ENCODE peak calls at places on chromosome 5, in eight cellular contexts. N is prostate gland, U is sigmoid colon, D is Panc1, F is HepG2, C is GM23338, Q is vagina, G is SK-N-SH. A is an unnamed sample.

GRCh38 chr5:80937591-80937990 is 22.6 kb upstream of the RASGRF2 start:
- DNase-seq in N (no peak), U (no peak), C (no peak), Q (no peak), G (no peak), F (no peak), D (no peak), A (no peak)

GRCh38 chr5:145835839-145836222 is 689 bp upstream of the PRELID2 start:
- DNase-seq in D (no peak), U (no peak), Q (no peak), G (peak; percentile 13), C (no peak), F (no peak), N (no peak), A (no peak)

GRCh38 chr5:54455413-54456157 is at the start of gene HSPB3:
- DNase-seq in Q (no peak), N (no peak), F (no peak), U (peak; percentile 74), G (no peak), D (no peak), C (no peak), A (no peak)

GRCh38 chr5:167800405-167800804 is 491.0 kb upstream of the WWC1 start:
- DNase-seq in U (no peak), Q (no peak), C (no peak), G (no peak), F (no peak), D (no peak), N (no peak), A (no peak)

GRCh38 chr5:82159014-82159413 is 119.1 kb downstream of the RPS23 start:
- DNase-seq in U (no peak), G (no peak), F (no peak), D (no peak), N (no peak), Q (no peak), C (no peak), A (no peak)

GRCh38 chr5:142540774-142541466 is 145.0 kb downstream of the FGF1 start:
- DNase-seq in N (no peak), U (peak; percentile 86), D (no peak), C (no peak), G (no peak), Q (no peak), F (no peak), A (no peak)

GRCh38 chr5:75457691-75458090 is 53.7 kb downstream of the CERT1 start:
- DNase-seq in G (no peak), D (no peak), F (no peak), U (no peak), Q (no peak), N (peak; percentile 45), C (no peak), A (peak; percentile 66)

GRCh38 chr5:109105631-109106267 is 304.0 kb downstream of the PJA2 start:
- DNase-seq in C (no peak), N (no peak), G (peak; percentile 49), D (peak; percentile 57), Q (no peak), F (no peak), U (no peak), A (no peak)

GRCh38 chr5:53917095-53917494 is 356.7 kb downstream of the NDUFS4 start:
- DNase-seq in N (no peak), F (no peak), D (no peak), U (no peak), Q (no peak), G (no peak), C (peak; percentile 18), A (no peak)

GRCh38 chr5:1335540-1336095 is 9.3 kb downstream of the CLPTM1L start:
- DNase-seq in Q (no peak), C (no peak), F (no peak), N (no peak), U (no peak), G (no peak), D (no peak), A (no peak)
- H3K4me1 ChIP-seq in Q (no peaks in the 10 kb centered on the region), C (no peaks in the 10 kb centered on the region), F (no peaks in the 10 kb centered on the region), N (no peaks in the 10 kb centered on the region), U (no peaks in the 10 kb centered on the region), G (no peaks in the 10 kb centered on the region), D (no peaks in the 10 kb centered on the region), A (peaks cover 12% of the 10 kb centered on the region)

DNA sequence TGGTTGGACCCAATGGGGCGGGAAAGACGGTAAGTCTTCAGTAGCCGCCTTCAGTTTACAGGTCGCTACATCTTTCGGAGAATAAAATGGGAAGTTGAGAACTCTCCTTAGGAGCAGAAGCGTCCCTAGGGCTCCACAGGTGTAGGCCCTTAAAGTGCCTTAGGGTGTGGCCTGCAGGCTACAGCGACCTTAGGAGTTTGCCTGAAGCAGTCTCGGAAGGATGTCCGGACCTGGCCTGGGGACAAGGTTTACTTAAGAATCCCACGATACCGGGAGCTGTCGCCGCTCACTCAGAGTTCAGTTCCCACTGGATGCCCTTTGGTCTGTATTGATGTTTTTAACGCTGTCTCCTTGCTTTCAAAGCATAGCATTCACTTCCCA is 638 bp downstream of the RAD50 start:
- DNase-seq in N (peak; percentile 14), F (peak; percentile 82), C (peak; percentile 69), D (peak; percentile 43), G (peak; percentile 26), U (peak; percentile 71), Q (no peak), A (peak; percentile 49)
- TF ChIP-seq POLR2AphosphoS5 in N (no peak), F (peak; percentile 66), C (no peak), D (no peak), G (no peak), U (peak; percentile 3), Q (no peak), A (no peak)

GRCh38 chr5:159509002-159509660 is 178.8 kb upstream of the IL12B start:
- DNase-seq in F (no peak), C (no peak), Q (no peak), G (no peak), D (no peak), N (no peak), U (no peak), A (no peak)

GRCh38 chr5:159511570-159511969 is 181.3 kb upstream of the IL12B start:
- DNase-seq in D (peak; percentile 67), G (no peak), U (no peak), F (peak; percentile 3), N (peak; percentile 58), C (no peak), Q (no peak), A (no peak)

GRCh38 chr5:159508344-159508743 is 178.1 kb upstream of the IL12B start:
- DNase-seq in Q (no peak), C (no peak), F (no peak), U (no peak), D (no peak), N (no peak), G (no peak), A (no peak)

GRCh38 chr5:159507661-159508060 is 177.4 kb upstream of the IL12B start:
- DNase-seq in C (no peak), D (no peak), Q (no peak), G (no peak), F (no peak), N (no peak), U (no peak), A (no peak)

DNA sequence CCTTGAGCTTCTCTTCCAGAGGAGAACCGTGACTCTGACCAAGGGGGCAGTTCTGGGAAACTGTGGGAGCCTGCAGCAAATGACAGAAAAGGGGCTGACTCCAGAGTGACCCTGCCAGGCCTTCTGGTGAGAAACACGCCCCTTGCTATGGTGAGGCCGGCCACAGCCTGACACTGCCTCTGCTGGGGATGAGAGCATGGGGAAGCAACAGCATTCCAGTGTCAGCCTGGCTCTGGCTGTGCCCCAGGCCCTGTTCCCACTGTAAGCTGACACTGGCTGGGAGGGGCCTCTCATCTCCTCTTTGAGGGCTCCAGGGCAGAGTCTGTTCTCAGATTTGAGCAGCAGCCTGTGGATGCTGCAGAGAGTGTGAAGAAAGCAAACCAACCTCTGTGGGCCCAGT is 180.0 kb upstream of the IL12B start:
- DNase-seq in U (no peak), G (peak; percentile 27), Q (no peak), F (peak; percentile 3), D (no peak), C (peak; percentile 89), N (peak; percentile 79), A (no peak)
- TF ChIP-seq CTCF in U (no peak), G (no peak), Q (no peak), F (no peak), D (no peak), C (no peak), N (no peak), A (no peak)

GRCh38 chr5:159560073-159560472 is 229.8 kb upstream of the IL12B start:
- DNase-seq in U (no peak), N (no peak), C (no peak), G (no peak), F (no peak), Q (no peak), D (no peak), A (no peak)
- H3K4me1 ChIP-seq in U (no peaks in the 10 kb centered on the region), N (no peaks in the 10 kb centered on the region), C (no peaks in the 10 kb centered on the region), G (no peaks in the 10 kb centered on the region), F (no peaks in the 10 kb centered on the region), Q (no peaks in the 10 kb centered on the region), D (no peaks in the 10 kb centered on the region), A (no peaks in the 10 kb centered on the region)

DNA sequence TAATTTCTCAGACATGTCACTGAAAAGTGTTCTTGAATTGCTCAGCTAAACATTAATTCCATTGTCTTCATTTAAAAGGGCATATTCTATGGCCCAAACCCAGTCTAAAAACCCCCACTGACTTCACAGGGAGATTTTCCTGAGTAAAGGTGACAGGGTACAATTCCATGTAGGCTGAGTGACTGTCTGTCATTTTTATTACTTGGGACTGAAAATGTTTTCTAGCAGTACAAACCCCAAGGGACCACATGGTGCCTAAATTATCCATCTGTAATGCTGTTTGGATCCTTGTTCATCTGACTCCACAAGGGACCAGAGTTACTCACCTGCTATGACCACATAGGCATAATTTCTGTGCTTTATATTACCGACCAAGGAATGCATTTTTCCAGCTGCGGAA is 349.1 kb downstream of the ZNF608 start:
- DNase-seq in C (no peak), Q (no peak), N (no peak), U (no peak), D (no peak), F (no peak), G (no peak), A (no peak)
- TF ChIP-seq POLR2AphosphoS5 in C (no peak), Q (no peak), N (no peak), U (no peak), D (no peak), F (no peak), G (no peak), A (no peak)

A was measured in stomach.